ENCODE peak calls at places on chromosomes 7 and 10, in seven cellular contexts. E is COR-L47, S is cardiac fibroblast, Y is hepatic stellate cell, Q is retina, I is pons, W is M059J. N is an unnamed sample.

GRCh38 chr7:129698516-129699418 is 87.2 kb downstream of the NRF1 start:
- DNase-seq in E (no peak), S (no peak), Y (no peak), Q (no peak), I (no peak), W (no peak), N (peak; percentile 65)

GRCh38 chr10:99266383-99266782 is 30.7 kb upstream of the HPSE2 start:
- DNase-seq in E (peak; percentile 24), S (no peak), Y (no peak), Q (peak; percentile 26), I (no peak), W (no peak), N (peak; percentile 8)

GRCh38 chr10:33174674-33175073 is 159.8 kb downstream of the NRP1 start:
- DNase-seq in E (no peak), S (peak; percentile 45), Y (no peak), Q (no peak), I (no peak), W (peak; percentile 11), N (no peak)

GRCh38 chr10:132539431-132539839 is 1.8 kb downstream of the INPP5A start:
- DNase-seq in E (no peak), S (no peak), Y (no peak), Q (no peak), I (peak; percentile 17), W (no peak), N (no peak)

GRCh38 chr10:96292971-96293909 is 11.0 kb upstream of the DNTT start:
- DNase-seq in E (no peak), S (peak; percentile 63), Y (peak; percentile 22), Q (peak; percentile 46), I (peak; percentile 80), W (peak; percentile 27), N (peak; percentile 61)

GRCh38 chr10:16119445-16119844 is 259.1 kb upstream of the MINDY3 start:
- DNase-seq in E (no peak), S (no peak), Y (no peak), Q (no peak), I (no peak), W (no peak), N (no peak)

GRCh38 chr7:1623810-1624209 is 46.3 kb upstream of the ELFN1 start:
- DNase-seq in E (no peak), S (no peak), Y (no peak), Q (no peak), I (no peak), W (no peak), N (no peak)

GRCh38 chr10:18659784-18660561 is 742 bp downstream of the ARL5B start:
- DNase-seq in E (no peak), S (peak; percentile 47), Y (no peak), Q (no peak), I (peak; percentile 49), W (peak; percentile 49), N (peak; percentile 54)

GRCh38 chr7:460374-461117 is 59.1 kb downstream of the PDGFA start:
- DNase-seq in E (no peak), S (peak; percentile 48), Y (peak; percentile 96), Q (peak; percentile 47), I (no peak), W (no peak), N (peak; percentile 39)

GRCh38 chr7:22866965-22867364 is 44.3 kb upstream of the TOMM7 start:
- DNase-seq in E (no peak), S (peak; percentile 85), Y (peak; percentile 49), Q (no peak), I (no peak), W (no peak), N (no peak)

GRCh38 chr7:2170576-2171521 is 61.9 kb downstream of the MAD1L1 start:
- DNase-seq in E (no peak), S (no peak), Y (no peak), Q (no peak), I (no peak), W (no peak), N (no peak)

GRCh38 chr7:157482517-157483120 is 145.8 kb downstream of the DNAJB6 start:
- DNase-seq in E (no peak), S (no peak), Y (no peak), Q (no peak), I (no peak), W (no peak), N (no peak)

GRCh38 chr7:19009241-19009935 is 108.0 kb downstream of the TWIST1 start:
- DNase-seq in E (no peak), S (peak; percentile 73), Y (no peak), Q (no peak), I (no peak), W (peak; percentile 32), N (peak; percentile 41)

GRCh38 chr10:28730031-28730778 is 52.9 kb downstream of the BAMBI start:
- DNase-seq in E (no peak), S (peak; percentile 19), Y (peak; percentile 29), Q (no peak), I (no peak), W (no peak), N (no peak)

GRCh38 chr10:43981232-43981631 is 332.6 kb upstream of the ZNF32 start:
- DNase-seq in E (no peak), S (peak; percentile 90), Y (no peak), Q (no peak), I (no peak), W (peak; percentile 31), N (no peak)

GRCh38 chr7:136173874-136174273 is 196.7 kb upstream of the MTPN start:
- DNase-seq in E (no peak), S (no peak), Y (no peak), Q (no peak), I (no peak), W (no peak), N (no peak)

GRCh38 chr10:91471602-91472001 is 61.5 kb downstream of the HECTD2 start:
- DNase-seq in E (no peak), S (no peak), Y (no peak), Q (no peak), I (no peak), W (no peak), N (no peak)

GRCh38 chr10:13627459-13628310 is 40.9 kb downstream of the PRPF18 start:
- DNase-seq in E (no peak), S (peak; percentile 36), Y (no peak), Q (no peak), I (no peak), W (no peak), N (peak; percentile 3)

GRCh38 chr10:3741688-3742461 is 43.1 kb downstream of the KLF6 start:
- DNase-seq in E (no peak), S (no peak), Y (no peak), Q (no peak), I (no peak), W (peak; percentile 69), N (no peak)

GRCh38 chr7:41567350-41568114 is 135.4 kb downstream of the INHBA start:
- DNase-seq in E (no peak), S (peak; percentile 62), Y (peak; percentile 50), Q (no peak), I (peak; percentile 11), W (peak; percentile 51), N (no peak)

GRCh38 chr7:25860206-25860881 is 291.7 kb upstream of the NFE2L3 start:
- DNase-seq in E (no peak), S (no peak), Y (no peak), Q (peak; percentile 79), I (no peak), W (peak; percentile 66), N (no peak)

GRCh38 chr7:126700807-126701604 is 551.7 kb downstream of the GRM8 start:
- DNase-seq in E (no peak), S (peak; percentile 96), Y (peak; percentile 62), Q (peak; percentile 28), I (no peak), W (peak; percentile 96), N (peak; percentile 94)

GRCh38 chr7:120056227-120056626 is 216.7 kb upstream of the KCND2 start:
- DNase-seq in E (no peak), S (no peak), Y (no peak), Q (no peak), I (no peak), W (no peak), N (no peak)

GRCh38 chr10:98349508-98349922 is 65.5 kb downstream of the PYROXD2 start:
- DNase-seq in E (no peak), S (peak; percentile 100), Y (peak; percentile 97), Q (no peak), I (no peak), W (peak; percentile 86), N (peak; percentile 60)

GRCh38 chr10:104274762-104275721 is 6.1 kb downstream of the GSTO2 start:
- DNase-seq in E (no peak), S (peak; percentile 56), Y (no peak), Q (peak; percentile 82), I (no peak), W (no peak), N (peak; percentile 73)

GRCh38 chr10:124005091-124005490 is 88.3 kb downstream of the CHST15 start:
- DNase-seq in E (no peak), S (no peak), Y (no peak), Q (no peak), I (no peak), W (no peak), N (no peak)

GRCh38 chr7:2990949-2991470 is 52.7 kb downstream of the CARD11 start:
- DNase-seq in E (no peak), S (no peak), Y (no peak), Q (no peak), I (no peak), W (peak; percentile 37), N (no peak)

GRCh38 chr7:94011714-94012353 is 7.7 kb upstream of the BET1 start:
- DNase-seq in E (no peak), S (no peak), Y (no peak), Q (no peak), I (no peak), W (no peak), N (no peak)

GRCh38 chr7:71559214-71559613 is 427.3 kb downstream of the GALNT17 start:
- DNase-seq in E (no peak), S (no peak), Y (no peak), Q (no peak), I (no peak), W (no peak), N (no peak)

GRCh38 chr10:46523119-46523880 is 33.2 kb downstream of the GPRIN2 start:
- DNase-seq in E (no peak), S (peak; percentile 33), Y (peak; percentile 63), Q (no peak), I (no peak), W (peak; percentile 92), N (peak; percentile 95)

N was measured in MCF 10A.